ENCODE peak calls at places on chromosomes 2 and 18, in five cellular contexts. One of them, this sample, is unnamed.

GRCh38 chr18:68489018-68489792 is 225.7 kb downstream of the TMX3 start:
- DNase-seq in sigmoid colon: no peak
- DNase-seq in fibroblast of lung: no peak
- DNase-seq in cardiac muscle cell: no peak
- DNase-seq in neural progenitor cell: peak
- DNase-seq in this sample: no peak

GRCh38 chr2:31032475-31032874 is 105.8 kb downstream of the GALNT14 start:
- DNase-seq in fibroblast of lung: no peak
- DNase-seq in neural progenitor cell: no peak
- DNase-seq in sigmoid colon: no peak
- DNase-seq in cardiac muscle cell: no peak
- DNase-seq in this sample: no peak

GRCh38 chr2:36507408-36507812 is 90.6 kb downstream of the FEZ2 start:
- DNase-seq in sigmoid colon: no peak
- DNase-seq in neural progenitor cell: peak
- DNase-seq in cardiac muscle cell: peak
- DNase-seq in fibroblast of lung: peak
- DNase-seq in this sample: no peak

GRCh38 chr2:43311276-43311675 is 84.9 kb upstream of the ZFP36L2 start:
- DNase-seq in sigmoid colon: no peak
- DNase-seq in cardiac muscle cell: peak
- DNase-seq in fibroblast of lung: peak
- DNase-seq in neural progenitor cell: no peak
- DNase-seq in this sample: no peak

GRCh38 chr2:142037051-142037450 is 93.8 kb downstream of the LRP1B start:
- DNase-seq in sigmoid colon: no peak
- DNase-seq in neural progenitor cell: peak
- DNase-seq in fibroblast of lung: no peak
- DNase-seq in cardiac muscle cell: no peak
- DNase-seq in this sample: no peak

GRCh38 chr18:741931-742512 is 29.6 kb upstream of the ENOSF1 start:
- DNase-seq in sigmoid colon: no peak
- DNase-seq in cardiac muscle cell: peak
- DNase-seq in neural progenitor cell: peak
- DNase-seq in fibroblast of lung: peak
- DNase-seq in this sample: no peak

GRCh38 chr2:187679454-187679853 is 125.2 kb upstream of the TFPI start:
- DNase-seq in sigmoid colon: no peak
- DNase-seq in fibroblast of lung: no peak
- DNase-seq in neural progenitor cell: no peak
- DNase-seq in cardiac muscle cell: no peak
- DNase-seq in this sample: no peak

GRCh38 chr2:173631123-173631450 is 276.4 kb downstream of the CDCA7 start:
- DNase-seq in fibroblast of lung: peak
- DNase-seq in neural progenitor cell: no peak
- DNase-seq in sigmoid colon: no peak
- DNase-seq in cardiac muscle cell: peak
- DNase-seq in this sample: no peak

GRCh38 chr2:19775315-19775714 is 126.5 kb downstream of the TTC32 start:
- DNase-seq in sigmoid colon: no peak
- DNase-seq in fibroblast of lung: no peak
- DNase-seq in neural progenitor cell: no peak
- DNase-seq in cardiac muscle cell: no peak
- DNase-seq in this sample: no peak

GRCh38 chr2:22890142-22890541 is 494.8 kb upstream of the KLHL29 start:
- DNase-seq in fibroblast of lung: no peak
- DNase-seq in neural progenitor cell: no peak
- DNase-seq in cardiac muscle cell: no peak
- DNase-seq in sigmoid colon: no peak
- DNase-seq in this sample: no peak

GRCh38 chr18:54932472-54932871 is 26.8 kb downstream of the CCDC68 start:
- DNase-seq in neural progenitor cell: no peak
- DNase-seq in fibroblast of lung: no peak
- DNase-seq in cardiac muscle cell: no peak
- DNase-seq in sigmoid colon: no peak
- DNase-seq in this sample: no peak

GRCh38 chr2:234091432-234091879 is 41.0 kb downstream of the SPP2 start:
- DNase-seq in fibroblast of lung: peak
- DNase-seq in sigmoid colon: no peak
- DNase-seq in cardiac muscle cell: peak
- DNase-seq in neural progenitor cell: no peak
- DNase-seq in this sample: no peak

GRCh38 chr2:195320416-195320973 is 336.5 kb upstream of the SLC39A10 start:
- DNase-seq in sigmoid colon: no peak
- DNase-seq in neural progenitor cell: no peak
- DNase-seq in cardiac muscle cell: no peak
- DNase-seq in fibroblast of lung: no peak
- DNase-seq in this sample: no peak

GRCh38 chr2:207311316-207312005 is 145.7 kb upstream of the KLF7 start:
- DNase-seq in sigmoid colon: peak
- DNase-seq in cardiac muscle cell: peak
- DNase-seq in neural progenitor cell: no peak
- DNase-seq in fibroblast of lung: peak
- DNase-seq in this sample: no peak

GRCh38 chr2:232415138-232415690 is 8.6 kb downstream of the ALPG start:
- DNase-seq in sigmoid colon: no peak
- DNase-seq in neural progenitor cell: no peak
- DNase-seq in cardiac muscle cell: no peak
- DNase-seq in fibroblast of lung: no peak
- DNase-seq in this sample: no peak

GRCh38 chr2:156537147-156537546 is 101.0 kb downstream of the GPD2 start:
- DNase-seq in neural progenitor cell: no peak
- DNase-seq in cardiac muscle cell: peak
- DNase-seq in fibroblast of lung: peak
- DNase-seq in sigmoid colon: no peak
- DNase-seq in this sample: no peak

GRCh38 chr2:191270303-191271178 is 25.3 kb downstream of the MYO1B start:
- DNase-seq in cardiac muscle cell: no peak
- DNase-seq in sigmoid colon: no peak
- DNase-seq in neural progenitor cell: peak
- DNase-seq in fibroblast of lung: no peak
- DNase-seq in this sample: no peak

GRCh38 chr2:230925443-230925878 is 419 bp upstream of the GPR55 start:
- DNase-seq in sigmoid colon: peak
- DNase-seq in fibroblast of lung: no peak
- DNase-seq in neural progenitor cell: no peak
- DNase-seq in cardiac muscle cell: no peak
- DNase-seq in this sample: no peak

GRCh38 chr2:142883526-142883925 is 6.1 kb downstream of the KYNU start:
- DNase-seq in neural progenitor cell: no peak
- DNase-seq in sigmoid colon: no peak
- DNase-seq in cardiac muscle cell: no peak
- DNase-seq in fibroblast of lung: no peak
- DNase-seq in this sample: no peak

GRCh38 chr2:240433973-240434727 is 1.3 kb upstream of the GPC1 start:
- DNase-seq in cardiac muscle cell: peak
- DNase-seq in sigmoid colon: peak
- DNase-seq in neural progenitor cell: no peak
- DNase-seq in fibroblast of lung: peak
- DNase-seq in this sample: peak

GRCh38 chr2:51695531-51695930 is 663.6 kb upstream of the NRXN1 start:
- DNase-seq in cardiac muscle cell: no peak
- DNase-seq in fibroblast of lung: peak
- DNase-seq in neural progenitor cell: no peak
- DNase-seq in sigmoid colon: no peak
- DNase-seq in this sample: no peak

GRCh38 chr18:76202322-76202721 is 292.7 kb downstream of the ZNF516 start:
- DNase-seq in cardiac muscle cell: no peak
- DNase-seq in sigmoid colon: no peak
- DNase-seq in fibroblast of lung: no peak
- DNase-seq in neural progenitor cell: no peak
- DNase-seq in this sample: no peak

GRCh38 chr2:205411558-205411957 is 270.7 kb upstream of the NRP2 start:
- DNase-seq in sigmoid colon: no peak
- DNase-seq in fibroblast of lung: peak
- DNase-seq in neural progenitor cell: no peak
- DNase-seq in cardiac muscle cell: no peak
- DNase-seq in this sample: no peak

DNA sequence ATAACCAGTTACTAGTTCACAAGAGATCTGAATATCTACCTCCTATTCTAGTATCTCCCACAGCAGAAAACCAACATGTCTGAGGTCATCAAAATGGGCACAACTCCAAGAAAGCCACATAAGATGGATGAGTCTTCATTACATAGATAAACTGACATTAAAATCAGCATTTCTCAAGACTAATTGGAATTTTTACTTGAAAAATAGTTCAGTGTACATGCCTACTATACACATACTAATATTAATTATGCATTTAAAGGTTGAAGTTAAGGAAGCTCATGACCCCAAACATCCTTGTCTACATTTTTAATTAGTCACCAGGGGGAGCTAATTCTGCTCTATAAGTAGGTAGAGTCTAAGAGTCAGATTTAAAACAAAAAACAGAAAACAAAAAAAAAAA is 41.9 kb downstream of the ZNF521 start:
- DNase-seq in fibroblast of lung: peak
- DNase-seq in sigmoid colon: no peak
- DNase-seq in cardiac muscle cell: peak
- DNase-seq in neural progenitor cell: peak
- DNase-seq in this sample: no peak
- TF ChIP-seq CTCF in fibroblast of lung: no peak
- TF ChIP-seq CTCF in sigmoid colon: no peak
- TF ChIP-seq CTCF in cardiac muscle cell: peak
- TF ChIP-seq CTCF in neural progenitor cell: peak
- TF ChIP-seq CTCF in this sample: peak

DNA sequence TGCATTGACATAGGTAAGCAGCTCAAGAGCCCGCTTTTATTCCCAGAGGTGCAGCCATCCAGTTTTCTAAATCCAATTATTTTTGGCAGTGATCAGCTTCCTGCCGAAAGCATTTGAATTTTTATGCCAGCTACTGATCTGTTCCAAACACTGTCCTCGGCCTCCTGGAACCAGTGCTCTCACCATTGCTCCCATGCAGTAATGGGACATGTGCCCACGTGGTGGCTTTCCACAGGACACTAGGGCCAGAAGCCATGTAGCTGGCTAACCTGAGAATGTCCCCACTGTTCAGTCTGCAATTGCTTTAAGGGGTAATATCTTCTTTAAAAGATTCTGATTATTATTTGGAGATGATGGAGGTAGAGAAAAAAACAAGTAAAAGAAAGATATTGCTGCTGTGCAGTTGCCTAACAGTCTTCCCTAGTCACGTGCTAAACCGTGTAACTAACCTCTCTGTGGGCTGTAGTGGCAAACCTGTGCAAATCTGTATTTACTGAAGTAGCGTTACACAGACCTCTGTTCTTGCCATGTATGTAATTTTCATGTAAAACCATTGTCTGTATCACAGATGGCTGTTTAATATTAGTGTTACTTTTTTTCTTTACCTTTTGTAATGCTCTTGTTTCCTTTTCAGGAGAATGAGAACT is 13.0 kb downstream of the GRHL1 start:
- DNase-seq in neural progenitor cell: no peak
- DNase-seq in sigmoid colon: no peak
- DNase-seq in cardiac muscle cell: no peak
- DNase-seq in fibroblast of lung: no peak
- DNase-seq in this sample: no peak
- TF ChIP-seq CTCF in neural progenitor cell: no peak
- TF ChIP-seq CTCF in sigmoid colon: no peak
- TF ChIP-seq CTCF in cardiac muscle cell: no peak
- TF ChIP-seq CTCF in fibroblast of lung: no peak
- TF ChIP-seq CTCF in this sample: no peak

GRCh38 chr2:116948258-116948657 is 866.2 kb upstream of the DDX18 start:
- DNase-seq in cardiac muscle cell: no peak
- DNase-seq in neural progenitor cell: no peak
- DNase-seq in fibroblast of lung: no peak
- DNase-seq in sigmoid colon: no peak
- DNase-seq in this sample: no peak

GRCh38 chr2:116955646-116956045 is 858.8 kb upstream of the DDX18 start:
- DNase-seq in fibroblast of lung: no peak
- DNase-seq in neural progenitor cell: no peak
- DNase-seq in cardiac muscle cell: no peak
- DNase-seq in sigmoid colon: no peak
- DNase-seq in this sample: no peak

GRCh38 chr2:116949249-116949648 is 865.2 kb upstream of the DDX18 start:
- DNase-seq in sigmoid colon: no peak
- DNase-seq in cardiac muscle cell: no peak
- DNase-seq in fibroblast of lung: no peak
- DNase-seq in neural progenitor cell: no peak
- DNase-seq in this sample: no peak

GRCh38 chr2:116952254-116952653 is 862.2 kb upstream of the DDX18 start:
- DNase-seq in cardiac muscle cell: no peak
- DNase-seq in fibroblast of lung: no peak
- DNase-seq in neural progenitor cell: peak
- DNase-seq in sigmoid colon: no peak
- DNase-seq in this sample: no peak
- TF ChIP-seq CTCF in cardiac muscle cell: no peak
- TF ChIP-seq CTCF in fibroblast of lung: no peak
- TF ChIP-seq CTCF in neural progenitor cell: peak
- TF ChIP-seq CTCF in sigmoid colon: no peak
- TF ChIP-seq CTCF in this sample: peak

DNA sequence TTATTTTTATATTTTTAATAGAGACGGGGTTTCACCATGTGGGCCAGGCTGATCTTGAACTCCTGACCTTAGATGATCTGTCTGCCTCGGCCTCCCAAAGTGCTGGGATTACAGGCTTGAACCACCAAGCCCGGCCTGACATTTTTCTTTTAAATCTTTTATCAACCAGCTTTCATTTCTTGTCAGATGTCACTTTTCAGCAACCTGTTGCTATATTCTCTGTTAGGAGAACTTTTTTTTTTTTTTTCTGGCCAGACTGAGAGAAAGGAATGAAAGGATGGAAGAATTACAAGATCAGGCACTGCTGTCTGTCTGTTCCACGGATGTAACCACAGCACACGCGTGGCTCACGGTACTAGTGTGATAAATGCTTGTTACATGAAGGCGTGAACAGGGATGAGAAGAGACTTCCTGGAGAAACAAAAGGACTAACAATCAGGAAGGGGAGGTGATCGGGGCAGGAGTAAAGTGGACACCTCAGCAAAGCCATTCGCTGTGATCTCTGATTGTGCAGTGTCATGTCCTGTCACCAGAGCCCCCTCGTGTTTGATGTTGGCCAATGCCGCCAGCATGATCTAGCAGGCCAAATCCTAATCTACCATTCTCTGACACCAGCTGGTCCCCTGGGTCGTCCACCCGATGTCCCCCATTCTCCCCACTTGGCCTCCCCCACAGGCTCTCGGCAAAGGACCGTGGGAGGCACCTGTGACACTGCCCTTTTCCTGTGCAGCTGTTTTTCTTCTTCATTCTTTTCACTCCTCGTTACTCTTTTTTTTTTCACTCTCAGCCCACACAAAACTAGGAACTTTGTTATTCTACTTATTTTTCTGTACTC is 146.6 kb downstream of the TGIF1 start:
- DNase-seq in sigmoid colon: peak
- DNase-seq in fibroblast of lung: peak
- DNase-seq in cardiac muscle cell: no peak
- DNase-seq in neural progenitor cell: peak
- DNase-seq in this sample: no peak
- TF ChIP-seq CTCF in sigmoid colon: no peak
- TF ChIP-seq CTCF in fibroblast of lung: no peak
- TF ChIP-seq CTCF in cardiac muscle cell: peak
- TF ChIP-seq CTCF in neural progenitor cell: no peak
- TF ChIP-seq CTCF in this sample: peak

GRCh38 chr2:64654993-64655666 is 1.4 kb upstream of the SERTAD2 start:
- DNase-seq in fibroblast of lung: no peak
- DNase-seq in sigmoid colon: no peak
- DNase-seq in neural progenitor cell: no peak
- DNase-seq in cardiac muscle cell: peak
- DNase-seq in this sample: no peak
- TF ChIP-seq CTCF in fibroblast of lung: peak
- TF ChIP-seq CTCF in sigmoid colon: no peak
- TF ChIP-seq CTCF in neural progenitor cell: peak
- TF ChIP-seq CTCF in cardiac muscle cell: peak
- TF ChIP-seq CTCF in this sample: peak